ENCODE peak calls at places on chromosome 12, in eight cellular contexts. C is RWPE1; E is NCI-H446; F is activated T-helper 9 cell treated with anti-CD3 and anti-CD28 coated beads, Interleukin-2, amount 50 U/mL, for 16 hours; R is NCI-H524 treated with DMSO at 0.1 percent for 48 hours; G is NCI-H82; P is HS-27A; K is D341Med. N is an unnamed sample.

GRCh38 chr12:122356192-122356635 is 66.3 kb downstream of the CLIP1 start:
- DNase-seq in C (peak), E (peak), F (peak), R (peak), G (peak), P (no peak), K (peak), N (no peak)

GRCh38 chr12:123106640-123107359 is 44.1 kb downstream of the PITPNM2 start:
- DNase-seq in C (no peak), E (no peak), F (peak), R (no peak), G (no peak), P (no peak), K (no peak), N (no peak)

GRCh38 chr12:80443974-80444666 is at the start of gene PTPRQ:
- DNase-seq in C (no peak), E (no peak), F (no peak), R (no peak), G (no peak), P (no peak), K (no peak), N (peak)

GRCh38 chr12:60421741-60422140 is 825.9 kb downstream of the SLC16A7 start:
- DNase-seq in C (no peak), E (no peak), F (no peak), R (no peak), G (no peak), P (peak), K (no peak), N (no peak)

GRCh38 chr12:112160611-112161010 is 35.3 kb downstream of the TRAFD1 start:
- DNase-seq in C (no peak), E (no peak), F (no peak), R (no peak), G (no peak), P (no peak), K (no peak), N (no peak)

GRCh38 chr12:115528466-115528865 is 749.0 kb downstream of the MED13L start:
- DNase-seq in C (no peak), E (no peak), F (no peak), R (no peak), G (no peak), P (no peak), K (no peak), N (no peak)

GRCh38 chr12:129552996-129553750 is 350.7 kb downstream of the TMEM132D start:
- DNase-seq in C (no peak), E (no peak), F (no peak), R (no peak), G (no peak), P (no peak), K (no peak), N (no peak)

GRCh38 chr12:3242199-3242863 is 165.2 kb downstream of the TSPAN9 start:
- DNase-seq in C (no peak), E (no peak), F (no peak), R (peak), G (no peak), P (no peak), K (no peak), N (no peak)

GRCh38 chr12:18576104-18576622 is 161.6 kb downstream of the PLCZ1 start:
- DNase-seq in C (no peak), E (no peak), F (no peak), R (no peak), G (no peak), P (no peak), K (no peak), N (no peak)

GRCh38 chr12:13142747-13143146 is 39.3 kb upstream of the GSG1 start:
- DNase-seq in C (no peak), E (no peak), F (no peak), R (no peak), G (no peak), P (no peak), K (no peak), N (no peak)

GRCh38 chr12:67885370-67886169 is 103.7 kb upstream of the IFNG-AS1 start:
- DNase-seq in C (no peak), E (no peak), F (no peak), R (no peak), G (no peak), P (no peak), K (no peak), N (peak)

GRCh38 chr12:24227550-24227949 is 278.1 kb upstream of the SOX5 start:
- DNase-seq in C (no peak), E (no peak), F (no peak), R (no peak), G (no peak), P (no peak), K (no peak), N (no peak)

GRCh38 chr12:4145990-4146859 is 127.3 kb upstream of the CCND2 start:
- DNase-seq in C (no peak), E (no peak), F (peak), R (no peak), G (no peak), P (no peak), K (no peak), N (no peak)

GRCh38 chr12:118038122-118038521 is 21.6 kb downstream of the RFC5 start:
- DNase-seq in C (no peak), E (no peak), F (no peak), R (no peak), G (no peak), P (no peak), K (no peak), N (no peak)

GRCh38 chr12:78034025-78034424 is 203.3 kb downstream of the NAV3 start:
- DNase-seq in C (no peak), E (no peak), F (no peak), R (no peak), G (no peak), P (no peak), K (no peak), N (no peak)

GRCh38 chr12:52598966-52599365 is 2.3 kb downstream of the KRT72 start:
- DNase-seq in C (no peak), E (no peak), F (no peak), R (no peak), G (no peak), P (no peak), K (no peak), N (no peak)

GRCh38 chr12:103657331-103657730 is 70.3 kb downstream of the STAB2 start:
- DNase-seq in C (peak), E (no peak), F (no peak), R (no peak), G (no peak), P (no peak), K (no peak), N (no peak)

GRCh38 chr12:27277846-27278260 is 33.8 kb downstream of the STK38L start:
- DNase-seq in C (peak), E (no peak), F (no peak), R (no peak), G (peak), P (peak), K (no peak), N (no peak)

GRCh38 chr12:24008166-24008565 is 58.7 kb upstream of the SOX5 start:
- DNase-seq in C (no peak), E (no peak), F (no peak), R (no peak), G (no peak), P (no peak), K (no peak), N (no peak)

GRCh38 chr12:62862259-62862881 is 72.6 kb downstream of the PPM1H start:
- DNase-seq in C (peak), E (no peak), F (no peak), R (no peak), G (no peak), P (peak), K (no peak), N (no peak)

GRCh38 chr12:121801601-121802484 is 2.0 kb upstream of the SETD1B start:
- DNase-seq in C (no peak), E (no peak), F (no peak), R (no peak), G (peak), P (no peak), K (no peak), N (no peak)

GRCh38 chr12:25615119-25615518 is 62.0 kb upstream of the LMNTD1 start:
- DNase-seq in C (peak), E (no peak), F (no peak), R (no peak), G (no peak), P (peak), K (no peak), N (peak)

GRCh38 chr12:128637616-128638606 is 185.8 kb downstream of the SLC15A4 start:
- DNase-seq in C (no peak), E (no peak), F (no peak), R (peak), G (peak), P (no peak), K (no peak), N (peak)

GRCh38 chr12:107544947-107545346 is 140.7 kb upstream of the PWP1 start:
- DNase-seq in C (no peak), E (peak), F (no peak), R (no peak), G (no peak), P (no peak), K (no peak), N (no peak)

GRCh38 chr12:104303538-104304151 is at the start of gene EID3:
- DNase-seq in C (peak), E (no peak), F (peak), R (no peak), G (no peak), P (no peak), K (no peak), N (no peak)

GRCh38 chr12:122111070-122111750 is 32.7 kb downstream of the MLXIP start:
- DNase-seq in C (peak), E (no peak), F (no peak), R (no peak), G (peak), P (no peak), K (no peak), N (no peak)

GRCh38 chr12:13745100-13745678 is 236.2 kb downstream of the GRIN2B start:
- DNase-seq in C (no peak), E (peak), F (no peak), R (peak), G (peak), P (no peak), K (no peak), N (no peak)

GRCh38 chr12:103793046-103793445 is 48.0 kb downstream of the NT5DC3 start:
- DNase-seq in C (no peak), E (no peak), F (no peak), R (no peak), G (no peak), P (no peak), K (no peak), N (no peak)

GRCh38 chr12:45309826-45310626 is 94.1 kb downstream of the ANO6 start:
- DNase-seq in C (no peak), E (no peak), F (no peak), R (no peak), G (no peak), P (no peak), K (no peak), N (no peak)

GRCh38 chr12:9707356-9707755 is 25.5 kb downstream of the CLECL1 start:
- DNase-seq in C (no peak), E (no peak), F (no peak), R (no peak), G (no peak), P (no peak), K (no peak), N (no peak)

GRCh38 chr12:104710940-104711725 is 247.0 kb downstream of the SLC41A2 start:
- DNase-seq in C (peak), E (peak), F (no peak), R (no peak), G (no peak), P (no peak), K (no peak), N (no peak)

GRCh38 chr12:98154850-98155249 is 360.5 kb upstream of the TMPO start:
- DNase-seq in C (no peak), E (peak), F (no peak), R (no peak), G (peak), P (no peak), K (peak), N (no peak)

GRCh38 chr12:71731439-71732356 is 23.0 kb upstream of the RAB21 start:
- DNase-seq in C (no peak), E (peak), F (no peak), R (peak), G (peak), P (no peak), K (peak), N (no peak)

GRCh38 chr12:57157588-57158173 is 10.3 kb upstream of the LRP1-AS start:
- DNase-seq in C (no peak), E (no peak), F (no peak), R (no peak), G (no peak), P (no peak), K (no peak), N (no peak)

GRCh38 chr12:69108024-69108423 is 131.3 kb upstream of the CPSF6 start:
- DNase-seq in C (no peak), E (no peak), F (no peak), R (no peak), G (peak), P (no peak), K (no peak), N (no peak)

N was measured in epithelial cell of proximal tubule.